ENCODE peak calls at places on chromosomes 6 and 20, in eight cellular contexts. B is testis, G is tibial nerve, Z is A549, C is lower leg skin, D is breast epithelium, I is adrenal gland, Y is GM12892. S is an unnamed sample.

GRCh38 chr6:140541288-140541687 is 1166.8 kb upstream of the CITED2 start:
- DNase-seq in Z (no peak), C (no peak), B (no peak), I (no peak), D (no peak), G (no peak), Y (no peak), S (no peak)

GRCh38 chr6:157546366-157546765 is 165.4 kb downstream of the ZDHHC14 start:
- DNase-seq in B (no peak), G (no peak), Z (no peak), Y (no peak), C (no peak), D (no peak), I (no peak), S (no peak)

GRCh38 chr6:157380779-157381561 is at the start of gene ZDHHC14:
- DNase-seq in I (peak; percentile 92), G (peak; percentile 73), Y (peak; percentile 74), D (peak; percentile 88), B (peak; percentile 94), C (peak; percentile 98), Z (peak; percentile 39), S (peak; percentile 64)

GRCh38 chr6:155080876-155081845 is 86.0 kb downstream of the TIAM2 start:
- DNase-seq in G (no peak), Z (no peak), Y (no peak), C (no peak), I (no peak), B (no peak), D (no peak), S (no peak)

GRCh38 chr6:107768044-107768443 is 56.1 kb downstream of the SCML4 start:
- DNase-seq in Y (no peak), Z (no peak), B (no peak), G (no peak), I (no peak), D (no peak), C (no peak), S (no peak)

GRCh38 chr6:38975621-38976049 is 72.9 kb upstream of the GLP1R start:
- DNase-seq in B (no peak), Y (no peak), D (no peak), C (no peak), Z (no peak), I (no peak), G (no peak), S (no peak)

GRCh38 chr6:110325197-110325596 is 33.0 kb downstream of the METTL24 start:
- DNase-seq in G (no peak), Y (no peak), Z (no peak), B (no peak), D (no peak), I (no peak), C (no peak), S (no peak)

GRCh38 chr6:74585779-74586178 is 620.1 kb downstream of the COL12A1 start:
- DNase-seq in G (no peak), D (no peak), C (no peak), Z (no peak), B (no peak), I (no peak), Y (no peak), S (no peak)

GRCh38 chr20:49594143-49594928 is 26.4 kb upstream of the PTGIS start:
- DNase-seq in D (no peak), Y (no peak), I (no peak), Z (no peak), C (peak; percentile 92), B (peak; percentile 60), G (peak; percentile 64), S (no peak)

GRCh38 chr6:137949686-137950390 is 82.8 kb downstream of the TNFAIP3 start:
- DNase-seq in I (no peak), G (no peak), C (no peak), Z (no peak), B (no peak), Y (no peak), D (no peak), S (no peak)

GRCh38 chr6:1708141-1708540 is 98.4 kb downstream of the FOXC1 start:
- DNase-seq in D (no peak), Y (no peak), I (no peak), C (no peak), Z (no peak), G (no peak), B (no peak), S (no peak)

GRCh38 chr6:38213275-38213674 is 393.7 kb downstream of the ZFAND3 start:
- DNase-seq in Z (no peak), Y (no peak), G (no peak), C (no peak), I (no peak), B (no peak), D (no peak), S (no peak)

GRCh38 chr20:24756292-24757025 is 192.6 kb upstream of the CST7 start:
- DNase-seq in G (no peak), C (peak; percentile 25), Y (no peak), D (no peak), I (no peak), B (peak; percentile 11), Z (no peak), S (no peak)

GRCh38 chr6:37637562-37638413 is 59.9 kb downstream of the MDGA1 start:
- DNase-seq in Z (no peak), D (no peak), Y (no peak), B (no peak), C (no peak), I (no peak), G (no peak), S (no peak)

GRCh38 chr20:63830821-63831593 is at the start of gene ZBTB46:
- DNase-seq in Y (peak; percentile 94), D (no peak), Z (peak; percentile 75), C (no peak), G (no peak), I (peak; percentile 58), B (peak; percentile 58), S (peak; percentile 74)

GRCh38 chr20:56988446-56988845 is 278.0 kb downstream of the BMP7 start:
- DNase-seq in D (no peak), G (no peak), B (no peak), Y (no peak), I (no peak), C (no peak), Z (no peak), S (no peak)

GRCh38 chr20:33948480-33948879 is 45.2 kb upstream of the RALY start:
- DNase-seq in Z (no peak), Y (no peak), B (no peak), G (no peak), C (no peak), I (no peak), D (no peak), S (no peak)

GRCh38 chr6:93419304-93420162 is at the start of gene EPHA7:
- DNase-seq in Z (peak; percentile 46), D (peak; percentile 93), B (peak; percentile 98), G (peak; percentile 88), C (peak; percentile 96), Y (peak; percentile 22), I (peak; percentile 89), S (no peak)
- TF ChIP-seq POLR2A in Z (peak; percentile 12), D (no peak), B (no peak), G (peak; percentile 76), C (no peak), Y (no peak), I (no peak), S (no peak)

GRCh38 chr6:30685977-30686907 is at the start of gene PPP1R18:
- DNase-seq in Y (peak; percentile 58), D (peak; percentile 77), I (peak; percentile 83), Z (no peak), B (peak; percentile 64), G (peak; percentile 71), C (peak; percentile 97), S (peak; percentile 52)
- TF ChIP-seq POLR2A in Y (peak; percentile 62), D (no peak), I (no peak), Z (no peak), B (no peak), G (peak; percentile 32), C (no peak), S (peak; percentile 57)

GRCh38 chr6:146917182-146917581 is 287.0 kb upstream of the STXBP5 start:
- DNase-seq in D (no peak), Y (no peak), B (no peak), C (no peak), I (no peak), G (no peak), Z (no peak), S (no peak)

GRCh38 chr6:146916435-146917015 is 287.7 kb upstream of the STXBP5 start:
- DNase-seq in I (no peak), G (no peak), C (no peak), Z (no peak), B (no peak), D (no peak), Y (no peak), S (no peak)

GRCh38 chr6:146913842-146914562 is 290.2 kb upstream of the STXBP5 start:
- DNase-seq in G (peak; percentile 36), C (peak; percentile 87), I (peak; percentile 91), B (peak; percentile 76), Y (no peak), Z (peak; percentile 52), D (peak; percentile 53), S (peak; percentile 45)

GRCh38 chr6:146914563-146915483 is 289.4 kb upstream of the STXBP5 start:
- DNase-seq in Z (peak; percentile 44), Y (no peak), D (no peak), I (peak; percentile 88), C (no peak), B (peak; percentile 49), G (peak; percentile 31), S (peak; percentile 15)

GRCh38 chr6:146915671-146916127 is 288.5 kb upstream of the STXBP5 start:
- DNase-seq in Z (no peak), B (no peak), C (no peak), D (no peak), I (no peak), G (no peak), Y (no peak), S (no peak)
- TF ChIP-seq POLR2A in Z (no peak), B (no peak), C (no peak), D (no peak), I (no peak), G (no peak), Y (no peak), S (peak; percentile 35)

GRCh38 chr20:32006841-32007786 is 3.1 kb upstream of the CCM2L start:
- DNase-seq in C (no peak), G (no peak), B (no peak), Z (no peak), Y (no peak), I (no peak), D (no peak), S (no peak)

GRCh38 chr20:32007787-32008616 is 2.2 kb upstream of the CCM2L start:
- DNase-seq in B (no peak), D (no peak), Y (no peak), C (no peak), G (no peak), Z (no peak), I (peak; percentile 46), S (no peak)

GRCh38 chr20:32004963-32005362 is 5.3 kb upstream of the CCM2L start:
- DNase-seq in D (no peak), I (no peak), B (no peak), Y (no peak), C (no peak), G (no peak), Z (no peak), S (peak; percentile 50)

GRCh38 chr20:32006053-32006452 is 4.2 kb upstream of the CCM2L start:
- DNase-seq in B (no peak), Y (no peak), I (no peak), G (no peak), C (no peak), Z (no peak), D (no peak), S (no peak)

DNA sequence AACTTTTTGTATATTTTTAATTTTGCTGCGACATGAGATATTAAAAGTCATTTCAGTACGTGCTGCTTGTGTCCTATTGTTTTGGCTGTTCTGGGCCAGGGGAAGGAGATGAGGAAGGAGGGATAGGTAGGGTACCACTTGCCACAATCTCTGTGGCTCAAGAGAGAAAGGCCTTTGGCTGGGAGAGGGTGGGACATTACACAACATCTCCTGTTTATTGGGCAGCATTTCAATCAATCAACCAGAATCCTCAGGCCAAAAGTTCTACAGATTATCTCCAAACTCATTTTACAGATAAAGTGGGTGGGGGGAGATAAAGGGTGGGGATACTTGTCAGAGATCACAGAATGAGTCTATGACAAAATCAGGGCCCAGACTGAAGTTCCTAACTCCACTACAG is 6.9 kb upstream of the CCM2L start:
- DNase-seq in D (no peak), G (no peak), B (no peak), Y (no peak), I (no peak), C (no peak), Z (no peak), S (no peak)
- TF ChIP-seq POLR2A in D (no peak), G (no peak), B (no peak), Y (no peak), I (no peak), C (no peak), Z (no peak), S (no peak)